ENCODE peak calls at places on chromosomes 12 and 14, in five cellular contexts. Y, B, Z, W and G are unnamed samples.

GRCh38 chr12:107761502-107761904 is 566 bp upstream of the PRDM4 start:
- DNase-seq in Y (no peak), B (no peak), Z (peak; percentile 4), W (no peak), G (peak; percentile 12)

GRCh38 chr12:115794659-115795081 is 482.8 kb downstream of the MED13L start:
- DNase-seq in Y (no peak), B (no peak), Z (no peak), W (no peak), G (no peak)

GRCh38 chr12:43964966-43965365 is 129.1 kb downstream of the TMEM117 start:
- DNase-seq in Y (no peak), B (no peak), Z (no peak), W (no peak), G (no peak)

GRCh38 chr14:56004807-56005579 is 113.2 kb upstream of the PELI2 start:
- DNase-seq in Y (no peak), B (peak; percentile 44), Z (peak; percentile 24), W (no peak), G (peak; percentile 29)

GRCh38 chr12:113010701-113011100 is 32.4 kb downstream of the OAS2 start:
- DNase-seq in Y (no peak), B (no peak), Z (no peak), W (no peak), G (no peak)

GRCh38 chr12:50062733-50063452 is 5.5 kb downstream of the ASIC1 start:
- DNase-seq in Y (no peak), B (no peak), Z (no peak), W (peak; percentile 22), G (no peak)

GRCh38 chr12:28987538-28988383 is 161.3 kb upstream of the FAR2 start:
- DNase-seq in Y (no peak), B (no peak), Z (no peak), W (no peak), G (peak; percentile 30)

GRCh38 chr12:27573972-27574371 is 50.0 kb downstream of the PPFIBP1 start:
- DNase-seq in Y (no peak), B (peak; percentile 63), Z (no peak), W (no peak), G (no peak)

GRCh38 chr12:83114042-83114441 is 427.3 kb downstream of the TMTC2 start:
- DNase-seq in Y (no peak), B (no peak), Z (no peak), W (no peak), G (no peak)

GRCh38 chr12:108447168-108447840 is 67.8 kb upstream of the FICD start:
- DNase-seq in Y (no peak), B (no peak), Z (no peak), W (no peak), G (peak; percentile 67)

GRCh38 chr14:23356662-23357061 is 4.0 kb upstream of the SLC22A17 start:
- DNase-seq in Y (no peak), B (no peak), Z (no peak), W (no peak), G (no peak)

GRCh38 chr12:113385282-113385882 is 18.3 kb downstream of the SDS start:
- DNase-seq in Y (no peak), B (no peak), Z (no peak), W (no peak), G (no peak)

GRCh38 chr12:2877047-2877958 is at the start of the genes FOXM1 and RHNO1:
- DNase-seq in Y (peak; percentile 88), B (peak; percentile 66), Z (peak; percentile 90), W (peak; percentile 94), G (peak; percentile 92)

GRCh38 chr12:26648584-26648983 is 184.4 kb downstream of the ITPR2 start:
- DNase-seq in Y (no peak), B (peak; percentile 83), Z (no peak), W (no peak), G (peak; percentile 23)

GRCh38 chr14:79543966-79544365 is 667.3 kb downstream of the DIO2 start:
- DNase-seq in Y (no peak), B (no peak), Z (no peak), W (no peak), G (peak; percentile 43)
- TF ChIP-seq CTCF in Y (peak; percentile 71), B (peak; percentile 53), Z (peak; percentile 14), W (no peak), G (peak; percentile 52)

DNA sequence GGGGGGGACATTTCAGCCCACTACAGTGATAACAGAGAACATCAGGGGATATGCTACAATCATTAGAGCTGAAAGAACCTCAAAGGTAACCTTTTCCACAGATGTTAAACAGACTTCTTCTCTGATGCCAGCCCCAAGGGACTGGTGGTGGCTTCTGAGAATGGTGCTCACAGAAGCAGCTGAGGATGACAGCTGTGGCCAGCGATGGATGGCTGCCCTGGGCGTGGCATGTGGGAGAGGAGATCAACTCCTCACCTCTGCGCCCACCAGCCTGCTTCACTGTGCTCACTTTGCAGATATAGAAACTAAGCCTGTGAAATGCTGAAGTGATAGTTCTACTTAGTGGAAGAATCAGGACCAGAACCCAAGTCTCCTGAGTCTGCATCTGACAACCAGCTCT is 33.0 kb downstream of the FOXN3 start:
- DNase-seq in Y (no peak), B (no peak), Z (no peak), W (no peak), G (no peak)
- TF ChIP-seq CTCF in Y (no peak), B (no peak), Z (no peak), W (no peak), G (no peak)

GRCh38 chr12:6662906-6663742 is at the start of gene ING4:
- DNase-seq in Y (peak; percentile 83), B (peak; percentile 99), Z (peak; percentile 99), W (peak; percentile 98), G (peak; percentile 100)

GRCh38 chr12:6666211-6666610 is 3.3 kb upstream of the ING4 start:
- DNase-seq in Y (no peak), B (no peak), Z (no peak), W (no peak), G (no peak)

GRCh38 chr12:6672143-6672542 is 9.2 kb upstream of the ING4 start:
- DNase-seq in Y (no peak), B (no peak), Z (no peak), W (no peak), G (no peak)

GRCh38 chr12:6664902-6665301 is 2.0 kb upstream of the ING4 start:
- DNase-seq in Y (no peak), B (no peak), Z (no peak), W (no peak), G (no peak)

GRCh38 chr12:6667559-6668210 is 4.8 kb upstream of the ING4 start:
- DNase-seq in Y (no peak), B (no peak), Z (no peak), W (no peak), G (no peak)
- TF ChIP-seq CTCF in Y (no peak), B (no peak), Z (no peak), W (no peak), G (no peak)

GRCh38 chr12:123436017-123436964 is at the start of gene RILPL2:
- DNase-seq in Y (peak; percentile 75), B (no peak), Z (peak; percentile 91), W (peak; percentile 95), G (peak; percentile 92)
- TF ChIP-seq CTCF in Y (no peak), B (peak; percentile 7), Z (no peak), W (no peak), G (no peak)

GRCh38 chr12:33926095-33926494 is 96.2 kb upstream of the ALG10 start:
- DNase-seq in Y (no peak), B (no peak), Z (no peak), W (no peak), G (no peak)
- TF ChIP-seq CTCF in Y (peak; percentile 30), B (no peak), Z (no peak), W (no peak), G (no peak)

DNA sequence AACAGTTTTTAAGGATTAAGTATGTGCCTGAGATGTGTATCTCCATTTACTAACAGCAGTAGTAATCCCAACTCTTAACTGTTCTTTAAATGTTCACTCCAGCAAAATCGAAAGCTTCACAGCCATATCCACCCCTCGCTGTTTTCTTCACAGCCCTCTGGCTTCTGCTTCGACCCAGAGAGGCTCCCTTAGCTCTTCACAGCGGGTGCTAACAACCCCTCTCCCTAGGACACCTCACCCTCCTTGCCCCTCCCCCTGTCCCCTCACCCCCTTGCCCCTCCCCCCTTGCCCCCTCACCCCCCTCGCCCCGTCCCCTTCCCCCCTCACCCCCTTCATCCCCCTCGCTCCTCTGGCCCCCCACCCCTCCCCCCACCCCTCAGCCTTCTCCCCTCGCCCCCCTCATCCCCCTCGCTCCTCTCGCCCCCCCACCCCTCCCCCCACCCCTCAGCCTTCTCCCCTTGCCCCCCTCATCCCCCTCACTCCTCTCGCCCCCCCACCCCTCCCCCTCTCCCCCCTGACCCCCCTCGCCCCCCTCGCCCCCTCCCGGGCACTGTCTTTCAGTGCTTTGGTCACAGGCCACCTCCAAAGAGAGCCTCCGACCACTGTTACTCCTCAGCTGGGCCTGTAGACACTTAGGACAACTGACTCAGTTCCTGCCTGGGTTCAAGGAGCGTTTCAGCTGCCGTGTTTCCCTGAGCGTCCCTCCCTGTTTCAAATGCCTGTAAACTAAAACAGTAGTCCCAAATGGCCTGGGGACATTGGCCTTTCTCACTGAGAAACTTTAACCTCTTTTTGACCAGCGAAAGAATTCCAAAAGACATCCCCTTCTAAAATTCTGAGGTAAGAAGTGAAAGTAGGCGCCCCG is 46.0 kb upstream of the DYNC1H1 start:
- DNase-seq in Y (no peak), B (no peak), Z (no peak), W (no peak), G (no peak)
- TF ChIP-seq CTCF in Y (no peak), B (no peak), Z (no peak), W (no peak), G (no peak)

DNA sequence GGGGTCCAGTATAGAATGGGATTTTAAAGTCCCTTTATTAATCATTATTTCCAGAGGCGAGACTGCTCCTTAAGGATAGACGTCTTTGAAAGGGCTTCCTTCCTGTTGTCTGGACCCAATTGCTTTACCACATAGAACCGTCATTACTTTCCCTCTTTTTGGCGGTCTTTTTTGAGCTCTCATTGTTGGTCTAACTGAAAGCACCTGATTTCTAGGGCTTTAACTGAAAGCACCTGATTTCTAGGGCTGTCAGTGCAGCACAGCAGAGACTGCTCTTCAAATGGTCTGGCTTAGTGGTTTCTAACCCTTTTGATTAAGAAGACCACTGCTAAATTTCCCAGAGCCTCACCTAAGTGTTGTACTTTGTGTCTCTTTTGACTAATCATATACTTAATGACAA is 95.8 kb downstream of the PRKCH start:
- DNase-seq in Y (no peak), B (no peak), Z (no peak), W (no peak), G (no peak)
- TF ChIP-seq CTCF in Y (no peak), B (no peak), Z (no peak), W (no peak), G (no peak)

GRCh38 chr14:63496837-63497400 is 46.3 kb downstream of the PPP2R5E start:
- DNase-seq in Y (no peak), B (no peak), Z (peak; percentile 22), W (no peak), G (peak; percentile 45)

GRCh38 chr14:63492391-63492790 is 50.8 kb downstream of the PPP2R5E start:
- DNase-seq in Y (no peak), B (no peak), Z (no peak), W (no peak), G (no peak)

GRCh38 chr14:63487724-63488123 is 55.5 kb downstream of the PPP2R5E start:
- DNase-seq in Y (no peak), B (no peak), Z (no peak), W (no peak), G (no peak)

GRCh38 chr14:63493246-63493645 is 49.9 kb downstream of the PPP2R5E start:
- DNase-seq in Y (no peak), B (no peak), Z (no peak), W (no peak), G (peak; percentile 32)
- TF ChIP-seq CTCF in Y (no peak), B (peak; percentile 23), Z (no peak), W (no peak), G (peak; percentile 10)